ENCODE peak calls at places on chromosomes 4 and X, in four cellular contexts. One of them, this sample, is unnamed.

GRCh38 chrX:94288325-94288724 is 614.3 kb downstream of the FAM133A start:
- DNase-seq in K562: no peak
- DNase-seq in A549: no peak
- DNase-seq in HepG2: no peak
- DNase-seq in this sample: no peak

GRCh38 chr4:71186566-71187398 is 152.0 kb upstream of the SLC4A4 start:
- DNase-seq in K562: no peak
- DNase-seq in A549: peak
- DNase-seq in HepG2: no peak
- DNase-seq in this sample: no peak

GRCh38 chr4:142402925-142403324 is 443.2 kb downstream of the INPP4B start:
- DNase-seq in K562: no peak
- DNase-seq in A549: no peak
- DNase-seq in HepG2: no peak
- DNase-seq in this sample: no peak

GRCh38 chrX:14903891-14904290 is 30.7 kb downstream of the MOSPD2 start:
- DNase-seq in K562: no peak
- DNase-seq in A549: no peak
- DNase-seq in HepG2: no peak
- DNase-seq in this sample: no peak

GRCh38 chrX:153032397-153033118 is 23.7 kb upstream of the PNMA3 start:
- DNase-seq in K562: peak
- DNase-seq in A549: peak
- DNase-seq in HepG2: peak
- DNase-seq in this sample: no peak

GRCh38 chr4:56930638-56931037 is 22.9 kb downstream of the REST start:
- DNase-seq in K562: no peak
- DNase-seq in A549: no peak
- DNase-seq in HepG2: no peak
- DNase-seq in this sample: no peak

GRCh38 chr4:11428161-11428700 is 463 bp downstream of the HS3ST1 start:
- DNase-seq in K562: no peak
- DNase-seq in A549: peak
- DNase-seq in HepG2: no peak
- DNase-seq in this sample: no peak

GRCh38 chr4:37976991-37977470 is 16.8 kb downstream of the PTTG2 start:
- DNase-seq in K562: peak
- DNase-seq in A549: peak
- DNase-seq in HepG2: peak
- DNase-seq in this sample: no peak

GRCh38 chrX:154351183-154352011 is 23.0 kb downstream of the FLNA start:
- DNase-seq in K562: no peak
- DNase-seq in A549: no peak
- DNase-seq in HepG2: no peak
- DNase-seq in this sample: no peak

GRCh38 chr4:94459462-94460161 is 7.9 kb downstream of the PDLIM5 start:
- DNase-seq in K562: no peak
- DNase-seq in A549: no peak
- DNase-seq in HepG2: peak
- DNase-seq in this sample: no peak

GRCh38 chrX:39050427-39050826 is 249.2 kb downstream of the MID1IP1 start:
- DNase-seq in K562: no peak
- DNase-seq in A549: no peak
- DNase-seq in HepG2: no peak
- DNase-seq in this sample: no peak

GRCh38 chr4:173151496-173151895 is 17.1 kb upstream of the GALNT7 start:
- DNase-seq in K562: no peak
- DNase-seq in A549: no peak
- DNase-seq in HepG2: no peak
- DNase-seq in this sample: no peak

GRCh38 chr4:169404959-169405358 is 134.2 kb upstream of the SH3RF1 start:
- DNase-seq in K562: no peak
- DNase-seq in A549: no peak
- DNase-seq in HepG2: no peak
- DNase-seq in this sample: no peak

GRCh38 chr4:188992706-188993105 is 853.5 kb downstream of the TRIML1 start:
- DNase-seq in K562: no peak
- DNase-seq in A549: no peak
- DNase-seq in HepG2: no peak
- DNase-seq in this sample: no peak

GRCh38 chr4:153115322-153116100 is 88.7 kb upstream of the TRIM2 start:
- DNase-seq in K562: no peak
- DNase-seq in A549: peak
- DNase-seq in HepG2: peak
- DNase-seq in this sample: peak

GRCh38 chr4:153765836-153766235 is 6.0 kb upstream of the RNF175 start:
- DNase-seq in K562: no peak
- DNase-seq in A549: no peak
- DNase-seq in HepG2: no peak
- DNase-seq in this sample: no peak

GRCh38 chrX:118459494-118459893 is 36.1 kb upstream of the DOCK11 start:
- DNase-seq in K562: peak
- DNase-seq in A549: peak
- DNase-seq in HepG2: peak
- DNase-seq in this sample: peak

GRCh38 chrX:33194876-33195433 is 16.4 kb downstream of the DMD start:
- DNase-seq in K562: no peak
- DNase-seq in A549: no peak
- DNase-seq in HepG2: no peak
- DNase-seq in this sample: no peak

GRCh38 chr4:107824367-107825071 is at the start of gene SGMS2:
- DNase-seq in K562: peak
- DNase-seq in A549: peak
- DNase-seq in HepG2: peak
- DNase-seq in this sample: no peak

GRCh38 chrX:100410083-100410590 is at the start of gene PCDH19:
- DNase-seq in K562: peak
- DNase-seq in A549: peak
- DNase-seq in HepG2: no peak
- DNase-seq in this sample: no peak

DNA sequence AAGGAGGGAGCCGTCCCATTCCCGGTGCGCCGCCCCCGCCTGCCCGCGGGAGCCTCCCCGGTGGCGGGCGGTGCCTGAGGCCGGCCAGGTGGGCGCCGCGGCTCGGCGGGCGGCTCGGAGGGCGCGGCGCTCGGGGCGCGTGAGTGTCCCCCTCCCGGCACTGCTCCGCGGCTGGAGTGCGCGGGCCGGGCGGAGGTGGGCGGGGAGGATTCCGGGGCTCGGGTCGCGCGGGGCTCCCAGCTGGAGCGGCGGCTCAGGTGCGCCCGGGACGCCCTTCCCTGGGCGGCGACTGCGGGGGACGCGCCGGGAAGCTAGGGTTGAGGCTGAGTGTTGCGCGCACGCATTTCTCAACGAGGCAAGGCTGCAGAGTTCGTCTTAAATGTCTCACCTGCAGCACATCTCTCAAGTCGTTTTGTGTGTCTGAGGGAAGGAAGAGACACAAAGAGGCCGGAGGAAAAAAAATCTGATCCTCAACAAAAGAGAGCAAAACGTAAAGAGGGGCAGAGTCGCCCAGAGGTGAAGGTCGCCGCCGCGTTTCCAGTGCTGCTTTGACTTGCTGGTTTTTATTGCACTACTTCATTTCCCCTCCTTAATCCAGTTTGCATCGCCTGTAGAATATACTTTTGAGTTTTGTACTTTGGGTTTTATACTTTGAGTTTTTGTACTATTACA is 106.7 kb upstream of the STOX2 start:
- DNase-seq in K562: no peak
- DNase-seq in A549: no peak
- DNase-seq in HepG2: no peak
- DNase-seq in this sample: no peak
- TF ChIP-seq REST in K562: no peak
- TF ChIP-seq REST in A549: no peak
- TF ChIP-seq REST in HepG2: no peak
- TF ChIP-seq REST in this sample: no peak

DNA sequence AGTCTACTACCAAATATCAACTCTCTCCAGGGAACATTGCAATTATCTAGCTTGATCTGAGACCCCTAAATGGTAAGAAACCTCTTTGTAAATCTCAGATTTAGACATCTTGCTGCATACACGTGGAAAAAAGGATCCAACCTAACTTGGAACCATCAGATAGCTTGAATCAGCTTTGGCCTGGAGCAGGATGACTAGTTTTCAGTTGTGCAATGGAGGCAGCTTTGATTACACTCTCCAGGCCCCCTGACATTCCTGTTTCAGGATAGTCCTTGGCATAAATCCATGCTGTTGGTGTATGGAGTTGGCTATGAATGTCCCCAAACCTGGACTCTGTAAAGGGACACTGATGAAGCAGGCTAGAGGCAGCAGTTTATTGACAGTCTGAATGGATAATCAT is 1061.9 kb upstream of the TENM3 start:
- DNase-seq in K562: no peak
- DNase-seq in A549: no peak
- DNase-seq in HepG2: no peak
- DNase-seq in this sample: no peak
- TF ChIP-seq MYC in K562: no peak
- TF ChIP-seq MYC in A549: no peak
- TF ChIP-seq MYC in HepG2: no peak
- TF ChIP-seq MYC in this sample: no peak

GRCh38 chrX:120559799-120560198 is 963 bp downstream of the CUL4B start:
- DNase-seq in K562: no peak
- DNase-seq in A549: no peak
- DNase-seq in HepG2: no peak
- DNase-seq in this sample: no peak

GRCh38 chrX:120562569-120562926 is 1.8 kb upstream of the CUL4B start:
- DNase-seq in K562: no peak
- DNase-seq in A549: no peak
- DNase-seq in HepG2: no peak
- DNase-seq in this sample: no peak

GRCh38 chrX:120560842-120561633 is at the start of gene CUL4B:
- DNase-seq in K562: peak
- DNase-seq in A549: peak
- DNase-seq in HepG2: peak
- DNase-seq in this sample: peak

GRCh38 chrX:120560405-120560841 is 339 bp downstream of the CUL4B start:
- DNase-seq in K562: no peak
- DNase-seq in A549: no peak
- DNase-seq in HepG2: peak
- DNase-seq in this sample: no peak

GRCh38 chrX:120561634-120562568 is 1.1 kb upstream of the CUL4B start:
- DNase-seq in K562: no peak
- DNase-seq in A549: no peak
- DNase-seq in HepG2: no peak
- DNase-seq in this sample: no peak
- TF ChIP-seq REST in K562: no peak
- TF ChIP-seq REST in A549: no peak
- TF ChIP-seq REST in HepG2: no peak
- TF ChIP-seq REST in this sample: no peak

DNA sequence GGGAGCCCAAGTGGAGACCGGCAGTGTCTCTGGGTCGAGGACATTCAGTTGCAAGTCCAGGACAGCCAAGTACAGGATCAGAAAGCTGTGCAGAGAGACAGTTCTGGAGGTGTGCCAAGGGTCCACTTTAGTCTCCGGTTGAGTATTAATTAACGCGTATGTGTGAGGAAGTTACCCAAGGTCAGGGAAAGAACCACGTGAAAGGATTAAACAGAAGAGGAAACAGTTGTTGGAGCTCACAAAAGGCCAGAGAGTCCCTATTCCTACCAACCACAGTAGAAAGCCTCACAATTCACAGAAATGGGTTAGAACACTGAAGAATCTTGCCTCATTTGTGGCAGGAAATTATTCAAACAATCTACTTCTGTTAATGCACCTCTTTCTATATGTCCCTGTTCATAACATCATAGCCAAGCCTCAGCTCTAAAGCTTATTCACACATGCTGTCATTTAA is 17.9 kb upstream of the NSUN7 start:
- DNase-seq in K562: no peak
- DNase-seq in A549: no peak
- DNase-seq in HepG2: peak
- DNase-seq in this sample: no peak
- TF ChIP-seq MYC in K562: no peak
- TF ChIP-seq MYC in A549: no peak
- TF ChIP-seq MYC in HepG2: no peak
- TF ChIP-seq MYC in this sample: no peak